ENCODE peak calls at places on chromosome X, in four cellular contexts. K, H, A and E are unnamed samples.

GRCh38 chrX:137988470-137988869 is 422.5 kb downstream of the ZIC3 start:
- DNase-seq in H (no peak), K (no peak), A (no peak), E (no peak)

GRCh38 chrX:20665441-20665840 is 398.7 kb upstream of the RPS6KA3 start:
- DNase-seq in A (no peak), K (no peak), H (no peak), E (no peak)

GRCh38 chrX:124033821-124034220 is 72.3 kb downstream of the STAG2 start:
- DNase-seq in K (no peak), A (no peak), H (no peak), E (no peak)

GRCh38 chrX:39736219-39737211 is 361.2 kb downstream of the BCOR start:
- DNase-seq in H (no peak), A (no peak), K (no peak), E (no peak)

GRCh38 chrX:46547857-46548256 is 2.6 kb upstream of the ZNF674 start:
- DNase-seq in K (no peak), A (peak; percentile 27), H (no peak), E (no peak)

GRCh38 chrX:66126671-66127070 is 37.4 kb upstream of the HEPH start:
- DNase-seq in A (no peak), K (no peak), H (no peak), E (no peak)

GRCh38 chrX:49266536-49267445 is 2.3 kb upstream of the FOXP3 start:
- DNase-seq in H (no peak), K (no peak), A (no peak), E (no peak)

GRCh38 chrX:125505207-125505606 is 185.5 kb downstream of the TEX13C start:
- DNase-seq in A (no peak), K (no peak), H (no peak), E (no peak)

GRCh38 chrX:18886005-18886343 is 97.9 kb downstream of the PHKA2 start:
- DNase-seq in A (no peak), K (no peak), H (no peak), E (no peak)

GRCh38 chrX:13506574-13506973 is 62.8 kb upstream of the EGFL6 start:
- DNase-seq in A (peak; percentile 2), K (no peak), H (peak; percentile 54), E (peak; percentile 59)

GRCh38 chrX:9466115-9466495 is 1.2 kb downstream of the TBL1X start:
- DNase-seq in H (peak; percentile 39), A (no peak), K (no peak), E (peak; percentile 25)

GRCh38 chrX:41313419-41313818 is 20.5 kb upstream of the DDX3X start:
- DNase-seq in K (no peak), A (no peak), H (no peak), E (no peak)

GRCh38 chrX:97743014-97743413 is 859.3 kb downstream of the RPA4 start:
- DNase-seq in K (no peak), A (no peak), H (no peak), E (no peak)

GRCh38 chrX:153669174-153669890 is 4.3 kb downstream of the PNCK start:
- DNase-seq in H (peak; percentile 77), A (no peak), K (no peak), E (peak; percentile 81)

GRCh38 chrX:13763489-13763888 is 28.9 kb downstream of the OFD1 start:
- DNase-seq in K (no peak), H (no peak), A (no peak), E (no peak)

GRCh38 chrX:97845451-97845850 is 961.7 kb downstream of the RPA4 start:
- DNase-seq in A (no peak), H (no peak), K (no peak), E (no peak)

GRCh38 chrX:66751136-66751782 is 112.4 kb upstream of the EDA2R start:
- DNase-seq in H (no peak), K (no peak), A (no peak), E (no peak)

GRCh38 chrX:8194216-8194615 is 23.1 kb upstream of the VCX2 start:
- DNase-seq in A (no peak), H (no peak), K (no peak), E (no peak)

GRCh38 chrX:17298564-17298963 is 76.4 kb upstream of the NHS start:
- DNase-seq in H (no peak), A (no peak), K (no peak), E (no peak)

GRCh38 chrX:103404225-103405008 is 28.1 kb downstream of the BEX3 start:
- DNase-seq in H (peak; percentile 61), K (peak; percentile 33), A (peak; percentile 60), E (peak; percentile 75)

GRCh38 chrX:38127961-38128360 is 92.7 kb downstream of the SRPX start:
- DNase-seq in A (no peak), K (no peak), H (no peak), E (no peak)

GRCh38 chrX:71533850-71534515 is 1.1 kb downstream of the OGT start:
- DNase-seq in A (peak; percentile 7), H (peak; percentile 33), K (no peak), E (peak; percentile 20)

GRCh38 chrX:97605271-97605670 is 721.6 kb downstream of the RPA4 start:
- DNase-seq in K (no peak), H (no peak), A (no peak), E (no peak)

GRCh38 chrX:37542791-37543190 is 28.7 kb upstream of the LANCL3 start:
- DNase-seq in A (no peak), K (no peak), H (no peak), E (no peak)

GRCh38 chrX:70901465-70901864 is 7.0 kb downstream of the TEX11 start:
- DNase-seq in A (no peak), K (no peak), H (no peak), E (no peak)

GRCh38 chrX:153318811-153319210 is 2.8 kb downstream of the PNMA6F start:
- DNase-seq in A (no peak), K (no peak), H (no peak), E (no peak)

GRCh38 chrX:119007189-119007770 is 32.9 kb downstream of the LONRF3 start:
- DNase-seq in H (no peak), A (no peak), K (no peak), E (no peak)

GRCh38 chrX:16869393-16870094 is 618 bp downstream of the RBBP7 start:
- DNase-seq in K (no peak), A (no peak), H (peak; percentile 52), E (peak; percentile 71)

GRCh38 chrX:139642241-139642927 is 65.6 kb downstream of the MCF2 start:
- DNase-seq in H (no peak), A (no peak), K (no peak), E (no peak)

GRCh38 chrX:18701621-18702361 is 5.7 kb upstream of the PPEF1 start:
- DNase-seq in H (no peak), A (peak; percentile 4), K (no peak), E (no peak)

GRCh38 chrX:3066555-3066954 is 25.3 kb downstream of the ARSF start:
- DNase-seq in H (no peak), K (no peak), A (no peak), E (no peak)

GRCh38 chrX:28586891-28587635 is at the start of gene IL1RAPL1:
- DNase-seq in H (no peak), A (no peak), K (no peak), E (peak; percentile 16)

GRCh38 chrX:153551135-153551534 is 33.7 kb downstream of the ATP2B3 start:
- DNase-seq in H (no peak), A (no peak), K (no peak), E (no peak)

GRCh38 chrX:51292421-51292820 is 40.2 kb upstream of the NUDT10 start:
- DNase-seq in K (no peak), A (no peak), H (no peak), E (no peak)

GRCh38 chrX:124010157-124010556 is 48.7 kb downstream of the STAG2 start:
- DNase-seq in K (no peak), H (no peak), A (no peak), E (no peak)

GRCh38 chrX:154412468-154412867 is 1.1 kb downstream of the TAFAZZIN start:
- DNase-seq in H (no peak), A (no peak), K (no peak), E (no peak)

GRCh38 chrX:40081679-40082068 is 16.1 kb downstream of the BCOR start:
- DNase-seq in K (no peak), H (no peak), A (no peak), E (no peak)

GRCh38 chrX:103063918-103064434 is at the start of gene BEX1:
- DNase-seq in K (no peak), A (peak; percentile 35), H (no peak), E (no peak)

GRCh38 chrX:56853436-56853835 is 124.4 kb downstream of the NBDY start:
- DNase-seq in A (no peak), H (no peak), K (no peak), E (no peak)

GRCh38 chrX:7996414-7996813 is 69.2 kb upstream of the PNPLA4 start:
- DNase-seq in H (peak; percentile 10), A (peak; percentile 28), K (no peak), E (peak; percentile 12)

GRCh38 chrX:54695231-54695630 is 102.8 kb downstream of the ITIH6 start:
- DNase-seq in H (no peak), K (no peak), A (no peak), E (no peak)
- TF ChIP-seq TARDBP in H (no peak), K (no peak), A (no peak), E (no peak)

GRCh38 chrX:120522820-120523219 is 37.9 kb downstream of the CUL4B start:
- DNase-seq in A (no peak), K (no peak), H (no peak), E (no peak)
- TF ChIP-seq SP1 in A (no peak), K (no peak), H (no peak), E (no peak)

GRCh38 chrX:1140236-1140681 is 72.2 kb downstream of the CRLF2 start:
- DNase-seq in A (no peak), H (no peak), K (no peak), E (no peak)
- TF ChIP-seq TARDBP in A (no peak), H (no peak), K (no peak), E (no peak)

GRCh38 chrX:11446951-11447350 is 153.7 kb downstream of the AMELX start:
- DNase-seq in A (no peak), H (no peak), K (no peak), E (no peak)
- TF ChIP-seq SP1 in A (no peak), H (no peak), K (no peak), E (no peak)

DNA sequence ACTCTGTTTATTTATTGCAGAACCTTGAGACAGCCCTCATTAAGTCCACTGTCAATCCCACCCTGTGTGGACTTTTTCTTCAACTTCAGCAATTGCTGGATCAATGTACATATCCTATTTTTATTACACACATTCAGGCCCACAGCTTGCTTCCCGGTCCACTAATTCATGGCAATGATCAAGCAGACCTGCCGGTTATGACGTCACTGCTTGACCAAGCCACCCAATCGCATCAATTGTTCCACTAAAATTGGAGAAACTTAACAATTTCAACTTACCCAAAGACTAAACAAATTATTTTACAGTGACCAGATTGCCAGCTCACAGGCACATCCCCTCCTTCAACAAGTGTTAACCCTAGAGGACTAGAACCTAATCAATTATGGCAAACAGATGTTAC is 240.4 kb upstream of the MAGEB18 start:
- DNase-seq in H (no peak), K (no peak), A (no peak), E (no peak)
- TF ChIP-seq TARDBP in H (no peak), K (no peak), A (no peak), E (no peak)

GRCh38 chrX:129759576-129760061 is 20.1 kb upstream of the SASH3 start:
- DNase-seq in H (peak; percentile 38), A (no peak), K (no peak), E (no peak)

GRCh38 chrX:129760981-129761380 is 18.8 kb upstream of the SASH3 start:
- DNase-seq in A (no peak), K (no peak), H (no peak), E (no peak)

GRCh38 chrX:129760155-129760554 is 19.6 kb upstream of the SASH3 start:
- DNase-seq in K (no peak), H (no peak), A (no peak), E (no peak)

GRCh38 chrX:129754266-129755024 is 15.7 kb downstream of the XPNPEP2 start:
- DNase-seq in H (peak; percentile 49), A (no peak), K (no peak), E (peak; percentile 63)

GRCh38 chrX:129755779-129756650 is 17.2 kb downstream of the XPNPEP2 start:
- DNase-seq in A (no peak), K (no peak), H (peak; percentile 22), E (no peak)
- TF ChIP-seq SP1 in A (no peak), K (no peak), H (no peak), E (no peak)